ENCODE peak calls at places on chromosomes 11 and 22, in eight cellular contexts. W is adrenal gland, B is HepG2, P is sigmoid colon, R is fibroblast of lung, G is neural progenitor cell, E is testis, O is PC-3. C is an unnamed sample.
A peak's percentile ranks its signal among the peaks of the same experiment; 100 is the strongest.

GRCh38 chr11:111730871-111731591 is 35.2 kb downstream of the PPP2R1B start:
- DNase-seq in W (no peak), O (peak; percentile 89), R (peak; percentile 62), E (no peak), P (peak; percentile 73), G (no peak), B (no peak), C (no peak)

GRCh38 chr22:26038365-26038764 is 130.9 kb upstream of the SEZ6L start:
- DNase-seq in B (peak; percentile 60), R (no peak), G (no peak), W (no peak), O (no peak), E (no peak), P (no peak), C (no peak)

GRCh38 chr22:49577168-49578060 is 250.3 kb downstream of the BRD1 start:
- DNase-seq in W (no peak), R (no peak), E (peak; percentile 7), O (no peak), B (no peak), G (no peak), P (peak; percentile 45), C (no peak)

GRCh38 chr22:22193923-22194322 is 50.7 kb upstream of the VPREB1 start:
- DNase-seq in R (no peak), E (no peak), B (no peak), O (no peak), W (no peak), G (no peak), P (no peak), C (no peak)

GRCh38 chr22:35630387-35630793 is 13.3 kb upstream of the MB start:
- DNase-seq in W (no peak), O (peak; percentile 68), E (no peak), P (peak; percentile 67), G (peak; percentile 18), B (no peak), R (peak; percentile 73), C (no peak)

GRCh38 chr11:67662806-67663514 is 11.5 kb downstream of the ALDH3B2 start:
- DNase-seq in O (no peak), E (no peak), P (no peak), W (no peak), B (no peak), R (no peak), G (no peak), C (no peak)

GRCh38 chr11:7612661-7613393 is 60.5 kb downstream of the CYB5R2 start:
- DNase-seq in O (peak; percentile 64), E (no peak), G (peak; percentile 69), R (peak; percentile 11), W (no peak), P (no peak), B (peak; percentile 88), C (no peak)

GRCh38 chr11:127737499-127737898 is 736.9 kb upstream of the KIRREL3 start:
- DNase-seq in W (no peak), G (no peak), O (no peak), P (no peak), R (no peak), B (no peak), E (no peak), C (no peak)

GRCh38 chr22:33028191-33028700 is 29.9 kb downstream of the SYN3 start:
- DNase-seq in B (no peak), G (no peak), O (no peak), E (no peak), P (no peak), R (no peak), W (no peak), C (no peak)

GRCh38 chr22:44360306-44360685 is 47.5 kb upstream of the SHISAL1 start:
- DNase-seq in E (no peak), W (peak; percentile 1), B (no peak), P (no peak), R (no peak), O (no peak), G (no peak), C (no peak)

GRCh38 chr11:96075532-96075959 is 151.6 kb upstream of the MTMR2 start:
- DNase-seq in W (no peak), P (no peak), R (peak; percentile 76), G (no peak), E (no peak), O (no peak), B (no peak), C (no peak)

GRCh38 chr11:19977941-19978340 is 182.3 kb downstream of the DBX1 start:
- DNase-seq in R (no peak), W (no peak), B (no peak), P (peak; percentile 10), O (no peak), G (no peak), E (no peak), C (no peak)

GRCh38 chr11:32071811-32072210 is 19.1 kb upstream of the RCN1 start:
- DNase-seq in E (peak; percentile 20), O (peak; percentile 77), R (peak; percentile 84), P (no peak), W (no peak), B (peak; percentile 11), G (peak; percentile 58), C (no peak)

GRCh38 chr22:30251661-30252226 is 5.2 kb upstream of the LIF start:
- DNase-seq in O (peak; percentile 60), G (no peak), W (no peak), P (no peak), R (peak; percentile 75), E (no peak), B (no peak), C (no peak)

GRCh38 chr22:24823787-24824186 is 17.8 kb downstream of the SGSM1 start:
- DNase-seq in O (no peak), G (no peak), E (no peak), W (no peak), R (no peak), P (no peak), B (no peak), C (no peak)

GRCh38 chr11:12287009-12287373 is 90.4 kb upstream of the PARVA start:
- DNase-seq in R (peak; percentile 98), W (peak; percentile 27), G (no peak), O (peak; percentile 89), E (no peak), B (peak; percentile 36), P (peak; percentile 87), C (no peak)

GRCh38 chr11:43908191-43908590 is 27.6 kb downstream of the ALKBH3 start:
- DNase-seq in O (no peak), B (no peak), R (no peak), W (no peak), G (no peak), P (no peak), E (no peak), C (no peak)

GRCh38 chr11:109034341-109034696 is 369.4 kb downstream of the DDX10 start:
- DNase-seq in W (no peak), G (no peak), E (no peak), R (peak; percentile 92), B (no peak), P (no peak), O (no peak), C (no peak)

DNA sequence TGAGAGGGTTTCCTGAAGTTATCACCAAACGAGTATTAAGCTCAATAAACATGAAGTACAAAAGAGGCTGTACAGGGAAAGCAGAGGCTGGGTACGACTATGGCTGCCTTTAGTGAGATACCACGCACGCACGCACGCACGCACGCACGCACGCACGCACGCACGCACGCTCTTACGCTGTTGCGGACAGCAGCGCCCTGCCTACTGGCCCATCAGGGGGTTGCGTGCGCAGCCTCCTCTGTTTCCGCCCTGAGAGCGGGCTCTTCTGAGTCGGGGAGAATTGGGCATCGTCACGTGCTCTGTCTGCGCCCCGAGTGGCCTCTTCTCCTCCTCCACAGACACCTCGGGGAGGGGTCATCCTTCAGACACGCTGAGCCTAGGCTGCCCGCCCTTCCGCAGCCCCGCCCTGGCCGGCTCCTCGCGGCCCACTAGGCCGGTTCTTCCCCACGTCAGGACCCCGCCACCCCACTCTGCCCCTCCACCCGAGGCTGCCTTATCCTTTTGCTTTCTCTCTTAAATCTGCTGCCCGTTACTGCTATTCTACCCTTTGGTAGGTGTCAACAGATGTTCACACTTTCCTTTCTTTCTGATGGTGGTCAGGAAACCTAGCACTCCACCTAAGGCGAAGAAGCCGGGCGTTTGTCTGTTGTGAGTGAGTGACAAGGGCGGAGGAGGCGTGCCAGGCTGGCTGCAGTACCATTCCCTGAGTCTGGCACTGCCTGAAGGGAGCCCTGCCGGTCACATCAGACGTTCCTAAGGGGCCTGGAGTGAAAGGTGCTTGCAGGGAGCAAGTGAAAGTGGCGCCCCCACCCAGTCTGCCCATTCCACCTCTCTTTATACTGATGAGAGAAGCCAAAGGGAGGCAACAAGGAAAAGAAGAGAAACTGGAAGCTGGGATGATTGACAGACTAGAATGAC is 300.4 kb upstream of the B3GAT1 start:
- DNase-seq in G (no peak), B (no peak), O (no peak), P (no peak), W (no peak), R (no peak), E (peak; percentile 80), C (no peak)
- H3K27ac ChIP-seq in G (no peak overlapping the region), B (no peak overlapping the region), O (no peak overlapping the region), P (no peak overlapping the region), W (no peak overlapping the region), R (no peak overlapping the region), E (no peak overlapping the region), C (no peak overlapping the region)

DNA sequence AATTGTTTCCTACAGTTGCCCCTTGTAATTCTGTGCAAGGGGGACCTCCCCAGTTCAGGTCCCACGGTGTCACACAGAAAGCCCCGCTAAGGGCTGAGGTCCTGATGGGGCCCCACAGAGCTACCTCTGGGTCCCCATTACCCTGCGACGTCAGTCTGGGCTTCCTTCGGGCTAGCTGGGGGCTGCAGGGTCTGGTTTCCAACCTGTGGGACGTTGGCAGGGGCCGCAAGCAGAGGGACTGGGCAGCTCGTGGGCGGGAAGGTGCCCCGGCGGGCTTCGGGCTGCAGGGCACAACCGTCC is 698 bp downstream of the SLC37A4 start:
- DNase-seq in O (no peak), B (no peak), P (peak; percentile 72), R (no peak), W (no peak), G (no peak), E (no peak), C (no peak)
- H3K9me3 ChIP-seq in O (no peaks in the 10 kb centered on the region), B (no peaks in the 10 kb centered on the region), P (no peaks in the 10 kb centered on the region), R (no peaks in the 10 kb centered on the region), W (no peaks in the 10 kb centered on the region), G (no peaks in the 10 kb centered on the region), E (no peaks in the 10 kb centered on the region), C (no peaks in the 10 kb centered on the region)

GRCh38 chr11:553083-553948 is 7.2 kb downstream of the LMNTD2 start:
- DNase-seq in P (no peak), B (no peak), E (no peak), R (no peak), W (no peak), O (no peak), G (no peak), C (no peak)
- TF ChIP-seq CTCF in P (no peak), B (no peak), E (no peak), R (no peak), W (no peak), O (no peak), G (no peak), C (no peak)

GRCh38 chr22:38941488-38941987 is 15.9 kb upstream of the APOBEC3A start:
- DNase-seq in W (no peak), O (no peak), G (peak; percentile 0), R (peak; percentile 11), E (peak; percentile 22), P (no peak), B (no peak), C (no peak)
- H3K27ac ChIP-seq in W (peak overlapping the region; percentile 17), O (no peak overlapping the region), G (no peak overlapping the region), R (no peak overlapping the region), E (no peak overlapping the region), P (no peak overlapping the region), B (no peak overlapping the region), C (no peak overlapping the region)